ENCODE peak calls at places on chromosome 7, in five cellular contexts. J, A, T, M and W are unnamed samples.
A peak's percentile ranks its signal among the peaks of the same experiment; 100 is the strongest.

GRCh38 chr7:121576148-121576921 is 180.2 kb upstream of the FAM3C start:
- DNase-seq in J (no peak), M (no peak), T (no peak), A (no peak), W (no peak)

GRCh38 chr7:130299909-130300308 is 6.9 kb downstream of the CPA4 start:
- DNase-seq in T (peak; percentile 44), M (no peak), J (no peak), A (no peak), W (no peak)

GRCh38 chr7:87140271-87140748 is 11.9 kb upstream of the DMTF1 start:
- DNase-seq in A (no peak), M (no peak), J (no peak), T (no peak), W (no peak)

GRCh38 chr7:47758546-47758945 is 176.6 kb upstream of the TNS3 start:
- DNase-seq in A (no peak), J (no peak), M (no peak), T (peak; percentile 57), W (no peak)

GRCh38 chr7:131686833-131687232 is 130.4 kb upstream of the PODXL start:
- DNase-seq in J (no peak), M (no peak), A (no peak), T (no peak), W (no peak)

GRCh38 chr7:100148559-100149328 is at the start of gene LAMTOR4:
- DNase-seq in A (peak; percentile 100), M (peak; percentile 100), J (peak; percentile 98), T (peak; percentile 99), W (peak; percentile 98)

GRCh38 chr7:14899065-14899464 is 3.5 kb downstream of the DGKB start:
- DNase-seq in T (peak; percentile 3), M (no peak), A (no peak), J (no peak), W (no peak)

GRCh38 chr7:108525985-108526767 is at the start of gene PNPLA8:
- DNase-seq in T (peak; percentile 100), J (peak; percentile 98), M (peak; percentile 99), A (peak; percentile 100), W (peak; percentile 96)

GRCh38 chr7:113774182-113774807 is 144.5 kb downstream of the PPP1R3A start:
- DNase-seq in J (peak; percentile 42), M (peak; percentile 33), A (no peak), T (peak; percentile 61), W (peak; percentile 4)

GRCh38 chr7:79455173-79455790 is 1.8 kb upstream of the MAGI2 start:
- DNase-seq in M (no peak), J (no peak), T (no peak), A (no peak), W (no peak)

GRCh38 chr7:27169658-27170493 is 4.2 kb downstream of the HOXA10 start:
- DNase-seq in M (no peak), J (peak; percentile 62), A (peak; percentile 69), T (no peak), W (no peak)

GRCh38 chr7:155531686-155532085 is 14.7 kb downstream of the CNPY1 start:
- DNase-seq in A (no peak), T (no peak), J (peak; percentile 77), M (no peak), W (no peak)

GRCh38 chr7:121343302-121343701 is 14.5 kb downstream of the WNT16 start:
- DNase-seq in A (no peak), M (no peak), J (no peak), T (no peak), W (no peak)

GRCh38 chr7:120794100-120794729 is 63.7 kb downstream of the TSPAN12 start:
- DNase-seq in A (no peak), J (no peak), M (no peak), T (peak; percentile 3), W (no peak)

GRCh38 chr7:7737674-7738073 is 19.3 kb upstream of the RPA3 start:
- DNase-seq in A (no peak), J (peak; percentile 60), T (no peak), M (no peak), W (no peak)

GRCh38 chr7:80218723-80219122 is 84.1 kb downstream of the GNAI1 start:
- DNase-seq in M (no peak), T (peak; percentile 90), J (peak; percentile 91), A (no peak), W (peak; percentile 22)

GRCh38 chr7:66039094-66039493 is 36.5 kb upstream of the ASL start:
- DNase-seq in T (no peak), M (no peak), J (no peak), A (no peak), W (no peak)

GRCh38 chr7:30351274-30351673 is 66.9 kb downstream of the ZNRF2 start:
- DNase-seq in J (no peak), M (no peak), T (no peak), A (no peak), W (no peak)
- H3K79me2 ChIP-seq in J (peaks cover 57% of the 10 kb centered on the region), M (peaks cover 78% of the 10 kb centered on the region), T (no peaks in the 10 kb centered on the region), A (no peaks in the 10 kb centered on the region), W (peaks cover 3% of the 10 kb centered on the region)

DNA sequence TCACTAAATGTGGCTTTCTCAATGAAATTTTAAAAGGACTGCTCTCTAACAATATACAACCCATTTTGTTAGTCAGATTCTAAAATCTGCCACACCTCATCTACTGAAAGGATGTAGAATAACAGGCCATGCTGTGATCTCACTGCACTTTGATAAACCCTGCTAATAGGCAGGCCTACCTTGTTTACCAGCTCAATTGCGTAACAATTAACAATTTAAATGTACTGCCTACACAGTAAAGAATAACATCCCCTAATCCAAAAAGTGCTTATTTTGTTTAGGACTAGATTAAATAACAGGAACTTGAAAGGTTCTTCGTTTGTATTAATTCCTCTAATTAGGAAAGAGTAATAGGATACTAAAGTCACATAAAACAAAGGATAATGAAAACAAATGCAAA is 4.5 kb downstream of the SRI start:
- DNase-seq in J (no peak), A (no peak), T (no peak), M (no peak), W (no peak)
- H3K79me2 ChIP-seq in J (peaks cover 43% of the 10 kb centered on the region), A (peaks cover 2% of the 10 kb centered on the region), T (peaks cover 22% of the 10 kb centered on the region), M (peaks cover 30% of the 10 kb centered on the region), W (peaks cover 50% of the 10 kb centered on the region)

GRCh38 chr7:38461887-38462286 is 169.3 kb downstream of the AMPH start:
- DNase-seq in M (no peak), A (no peak), J (no peak), T (no peak), W (no peak)
- H3K79me2 ChIP-seq in M (no peaks in the 10 kb centered on the region), A (no peaks in the 10 kb centered on the region), J (no peaks in the 10 kb centered on the region), T (no peaks in the 10 kb centered on the region), W (no peaks in the 10 kb centered on the region)

GRCh38 chr7:77707504-77707992 is 11.3 kb downstream of the RSBN1L start:
- DNase-seq in T (no peak), A (no peak), M (no peak), J (no peak), W (no peak)

GRCh38 chr7:77698042-77698625 is 1.9 kb downstream of the RSBN1L start:
- DNase-seq in M (peak; percentile 32), T (no peak), J (no peak), A (no peak), W (no peak)

GRCh38 chr7:77702451-77703219 is 6.4 kb downstream of the RSBN1L start:
- DNase-seq in J (no peak), T (peak; percentile 58), A (no peak), M (no peak), W (peak; percentile 89)

GRCh38 chr7:77699056-77699455 is 2.8 kb downstream of the RSBN1L start:
- DNase-seq in T (peak; percentile 49), M (peak; percentile 47), J (no peak), A (no peak), W (peak; percentile 34)

GRCh38 chr7:77703220-77703472 is 6.9 kb downstream of the RSBN1L start:
- DNase-seq in J (no peak), T (no peak), M (no peak), A (no peak), W (no peak)
- H3K79me2 ChIP-seq in J (peaks cover 99% of the 10 kb centered on the region), T (peaks cover 77% of the 10 kb centered on the region), M (peaks cover 100% of the 10 kb centered on the region), A (peaks cover 8% of the 10 kb centered on the region), W (peaks cover 96% of the 10 kb centered on the region)

GRCh38 chr7:1936531-1937251 is 266.6 kb downstream of the ELFN1 start:
- DNase-seq in T (no peak), M (no peak), J (no peak), A (no peak), W (no peak)
- H3K79me2 ChIP-seq in T (no peaks in the 10 kb centered on the region), M (no peaks in the 10 kb centered on the region), J (no peaks in the 10 kb centered on the region), A (no peaks in the 10 kb centered on the region), W (peaks cover 22% of the 10 kb centered on the region)

GRCh38 chr7:101244385-101245146 is at the start of gene FIS1:
- DNase-seq in M (peak; percentile 94), T (peak; percentile 87), A (peak; percentile 97), J (peak; percentile 86), W (peak; percentile 98)
- H3K79me2 ChIP-seq in M (peaks cover 25% of the 10 kb centered on the region), T (peaks cover 24% of the 10 kb centered on the region), A (no peaks in the 10 kb centered on the region), J (peaks cover 39% of the 10 kb centered on the region), W (peaks cover 69% of the 10 kb centered on the region)